ENCODE peak calls at places on chromosome 11, in six cellular contexts. One of them, this sample, is unnamed.

GRCh38 chr11:75733346-75734107 is 15.9 kb downstream of the MOGAT2 start:
- DNase-seq in K562: no peak
- DNase-seq in GM12878: no peak
- DNase-seq in H1: no peak
- DNase-seq in GM12892: no peak
- DNase-seq in HepG2: no peak
- DNase-seq in this sample: no peak

GRCh38 chr11:3345736-3346135 is 33.2 kb downstream of the ZNF195 start:
- DNase-seq in GM12878: no peak
- DNase-seq in H1: no peak
- DNase-seq in GM12892: no peak
- DNase-seq in K562: peak
- DNase-seq in HepG2: peak
- DNase-seq in this sample: no peak

GRCh38 chr11:45096636-45097035 is 49.8 kb upstream of the PRDM11 start:
- DNase-seq in H1: no peak
- DNase-seq in GM12878: no peak
- DNase-seq in HepG2: no peak
- DNase-seq in K562: no peak
- DNase-seq in GM12892: no peak
- DNase-seq in this sample: no peak

GRCh38 chr11:83235825-83236224 is 42.3 kb downstream of the ANKRD42 start:
- DNase-seq in GM12878: no peak
- DNase-seq in H1: no peak
- DNase-seq in K562: no peak
- DNase-seq in HepG2: no peak
- DNase-seq in GM12892: no peak
- DNase-seq in this sample: no peak

GRCh38 chr11:8477680-8478079 is 116.3 kb downstream of the STK33 start:
- DNase-seq in H1: no peak
- DNase-seq in K562: no peak
- DNase-seq in GM12892: no peak
- DNase-seq in GM12878: peak
- DNase-seq in HepG2: no peak
- DNase-seq in this sample: peak

GRCh38 chr11:36095716-36096115 is 151.9 kb downstream of the LDLRAD3 start:
- DNase-seq in H1: no peak
- DNase-seq in K562: no peak
- DNase-seq in HepG2: no peak
- DNase-seq in GM12878: no peak
- DNase-seq in GM12892: no peak
- DNase-seq in this sample: no peak

GRCh38 chr11:63839508-63840355 is 822 bp downstream of the MARK2 start:
- DNase-seq in HepG2: no peak
- DNase-seq in K562: peak
- DNase-seq in GM12892: no peak
- DNase-seq in GM12878: no peak
- DNase-seq in H1: no peak
- DNase-seq in this sample: no peak

GRCh38 chr11:41878158-41878557 is 418.7 kb upstream of the LRRC4C start:
- DNase-seq in K562: no peak
- DNase-seq in HepG2: no peak
- DNase-seq in H1: no peak
- DNase-seq in GM12878: no peak
- DNase-seq in GM12892: no peak
- DNase-seq in this sample: no peak

GRCh38 chr11:122863704-122864326 is 18.7 kb upstream of the JHY start:
- DNase-seq in GM12892: no peak
- DNase-seq in H1: no peak
- DNase-seq in HepG2: no peak
- DNase-seq in K562: peak
- DNase-seq in GM12878: no peak
- DNase-seq in this sample: no peak

GRCh38 chr11:10317776-10318526 is 13.1 kb downstream of the ADM start:
- DNase-seq in K562: no peak
- DNase-seq in GM12892: no peak
- DNase-seq in H1: no peak
- DNase-seq in GM12878: peak
- DNase-seq in HepG2: no peak
- DNase-seq in this sample: no peak

GRCh38 chr11:73218830-73219215 is 742 bp downstream of the P2RY2 start:
- DNase-seq in GM12892: no peak
- DNase-seq in H1: no peak
- DNase-seq in GM12878: no peak
- DNase-seq in K562: no peak
- DNase-seq in HepG2: no peak
- DNase-seq in this sample: no peak

GRCh38 chr11:37914859-37915258 is 1316.8 kb upstream of the RAG2 start:
- DNase-seq in GM12892: no peak
- DNase-seq in K562: no peak
- DNase-seq in H1: no peak
- DNase-seq in HepG2: no peak
- DNase-seq in GM12878: no peak
- DNase-seq in this sample: no peak

GRCh38 chr11:67507242-67507890 is 596 bp downstream of the CDK2AP2 start:
- DNase-seq in HepG2: no peak
- DNase-seq in H1: peak
- DNase-seq in K562: peak
- DNase-seq in GM12892: no peak
- DNase-seq in GM12878: no peak
- DNase-seq in this sample: no peak

GRCh38 chr11:60396790-60397189 is 531 bp downstream of the MS4A14 start:
- DNase-seq in GM12878: peak
- DNase-seq in K562: no peak
- DNase-seq in H1: no peak
- DNase-seq in HepG2: no peak
- DNase-seq in GM12892: no peak
- DNase-seq in this sample: no peak

GRCh38 chr11:86660011-86660595 is 12.3 kb downstream of the ME3 start:
- DNase-seq in GM12878: no peak
- DNase-seq in GM12892: no peak
- DNase-seq in H1: no peak
- DNase-seq in K562: no peak
- DNase-seq in HepG2: no peak
- DNase-seq in this sample: no peak

GRCh38 chr11:111520565-111520964 is 6.0 kb downstream of the HOATZ start:
- DNase-seq in GM12892: no peak
- DNase-seq in H1: no peak
- DNase-seq in HepG2: no peak
- DNase-seq in K562: no peak
- DNase-seq in GM12878: no peak
- DNase-seq in this sample: no peak

GRCh38 chr11:111538407-111539114 is 2.0 kb upstream of the LAYN start:
- DNase-seq in K562: no peak
- DNase-seq in HepG2: peak
- DNase-seq in GM12878: no peak
- DNase-seq in H1: no peak
- DNase-seq in GM12892: no peak
- DNase-seq in this sample: no peak

GRCh38 chr11:112617977-112618829 is 343.0 kb upstream of the NCAM1 start:
- DNase-seq in HepG2: no peak
- DNase-seq in GM12892: no peak
- DNase-seq in H1: no peak
- DNase-seq in K562: no peak
- DNase-seq in GM12878: no peak
- DNase-seq in this sample: no peak

GRCh38 chr11:96306933-96307747 is 35.9 kb downstream of the MAML2 start:
- DNase-seq in HepG2: peak
- DNase-seq in GM12878: no peak
- DNase-seq in K562: peak
- DNase-seq in H1: no peak
- DNase-seq in GM12892: no peak
- DNase-seq in this sample: no peak

GRCh38 chr11:32198053-32198452 is 107.2 kb downstream of the RCN1 start:
- DNase-seq in GM12892: no peak
- DNase-seq in H1: no peak
- DNase-seq in GM12878: no peak
- DNase-seq in HepG2: no peak
- DNase-seq in K562: no peak
- DNase-seq in this sample: no peak

GRCh38 chr11:3197044-3197715 is 21.4 kb downstream of the MRGPRG start:
- DNase-seq in H1: no peak
- DNase-seq in HepG2: no peak
- DNase-seq in GM12878: no peak
- DNase-seq in GM12892: no peak
- DNase-seq in K562: no peak
- DNase-seq in this sample: no peak

GRCh38 chr11:134483291-134483690 is 71.2 kb upstream of the B3GAT1 start:
- DNase-seq in GM12878: no peak
- DNase-seq in HepG2: no peak
- DNase-seq in K562: peak
- DNase-seq in GM12892: no peak
- DNase-seq in H1: no peak
- DNase-seq in this sample: no peak

DNA sequence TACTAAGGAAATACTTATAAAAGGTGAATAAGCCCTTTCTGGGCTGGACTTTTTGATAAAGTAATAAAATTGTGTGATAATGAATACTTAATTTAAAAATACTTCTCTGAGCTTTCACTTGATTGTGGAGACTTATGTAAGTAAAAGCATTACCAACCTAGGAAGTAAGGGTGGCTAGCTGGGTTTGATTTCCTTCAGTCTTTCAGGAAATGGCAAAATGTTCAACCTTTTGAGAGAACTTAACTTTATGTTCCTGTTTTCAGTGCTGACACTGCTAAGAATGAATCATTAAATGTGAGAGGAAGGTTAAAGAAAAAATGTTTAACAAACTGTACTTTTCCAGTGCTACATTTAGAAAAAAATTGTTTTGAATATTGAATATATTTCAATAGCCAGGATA is 900.3 kb downstream of the METTL15 start:
- DNase-seq in GM12878: no peak
- DNase-seq in HepG2: no peak
- DNase-seq in H1: no peak
- DNase-seq in GM12892: no peak
- DNase-seq in K562: no peak
- DNase-seq in this sample: no peak
- TF ChIP-seq TAF1 in GM12878: no peak
- TF ChIP-seq TAF1 in HepG2: no peak
- TF ChIP-seq TAF1 in H1: no peak
- TF ChIP-seq TAF1 in GM12892: no peak
- TF ChIP-seq TAF1 in K562: no peak
- TF ChIP-seq TAF1 in this sample: no peak

GRCh38 chr11:65981101-65981740 is 19.7 kb downstream of the SART1 start:
- DNase-seq in H1: no peak
- DNase-seq in GM12892: no peak
- DNase-seq in HepG2: no peak
- DNase-seq in GM12878: no peak
- DNase-seq in K562: no peak
- DNase-seq in this sample: no peak

GRCh38 chr11:65982824-65983588 is 19.0 kb downstream of the EIF1AD start:
- DNase-seq in K562: no peak
- DNase-seq in HepG2: no peak
- DNase-seq in H1: no peak
- DNase-seq in GM12892: no peak
- DNase-seq in GM12878: no peak
- DNase-seq in this sample: no peak

GRCh38 chr11:65983589-65983987 is 18.4 kb downstream of the EIF1AD start:
- DNase-seq in GM12878: no peak
- DNase-seq in GM12892: no peak
- DNase-seq in HepG2: no peak
- DNase-seq in H1: no peak
- DNase-seq in K562: no peak
- DNase-seq in this sample: no peak

GRCh38 chr11:65979261-65979759 is 17.8 kb downstream of the SART1 start:
- DNase-seq in H1: no peak
- DNase-seq in GM12892: no peak
- DNase-seq in HepG2: no peak
- DNase-seq in K562: no peak
- DNase-seq in GM12878: no peak
- DNase-seq in this sample: no peak

DNA sequence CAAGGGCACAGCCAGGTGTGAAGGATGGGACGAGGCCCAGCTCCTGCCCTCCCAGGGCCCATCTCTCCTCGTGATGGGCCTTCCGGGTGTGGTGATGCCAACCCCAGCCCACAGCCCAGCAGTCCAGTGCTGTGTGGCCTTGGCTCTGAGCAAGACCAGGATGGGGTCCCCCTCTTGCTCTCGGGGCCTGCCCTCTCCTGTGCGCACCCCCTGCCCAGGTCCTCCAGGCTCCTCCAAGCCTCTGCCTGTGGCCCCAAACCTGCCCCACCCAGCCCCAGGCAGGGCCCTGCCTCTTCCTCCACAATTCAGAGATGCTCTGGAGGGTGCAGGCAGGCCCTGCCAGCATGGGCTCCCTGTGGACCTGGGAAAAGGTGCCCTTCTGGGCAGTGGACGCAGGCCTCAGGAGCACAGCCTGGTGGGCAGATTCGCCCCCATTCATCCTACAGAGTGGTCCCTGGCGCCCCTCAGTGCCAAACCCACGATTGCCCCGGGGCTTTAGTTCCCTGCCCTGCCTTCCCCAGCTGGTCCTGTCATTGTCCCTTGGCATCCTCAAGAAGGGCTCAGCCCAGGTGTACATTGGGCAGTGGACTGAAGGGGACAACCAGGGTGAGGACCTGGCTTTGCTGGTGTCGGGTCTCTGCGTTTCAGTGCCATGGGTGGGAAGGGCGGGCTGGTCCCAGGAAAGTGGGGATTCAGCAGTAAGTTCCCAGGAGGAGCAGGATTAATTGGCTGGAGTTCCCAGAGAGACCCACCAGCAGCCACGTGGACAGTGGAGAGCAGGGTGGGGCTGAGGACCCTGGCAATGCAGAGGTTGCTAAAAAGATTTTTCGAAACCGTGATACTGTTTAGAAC is 19.8 kb downstream of the EIF1AD start:
- DNase-seq in GM12892: no peak
- DNase-seq in HepG2: no peak
- DNase-seq in K562: no peak
- DNase-seq in H1: no peak
- DNase-seq in GM12878: no peak
- DNase-seq in this sample: no peak
- TF ChIP-seq POLR2AphosphoS5 in GM12892: peak
- TF ChIP-seq POLR2AphosphoS5 in HepG2: no peak
- TF ChIP-seq POLR2AphosphoS5 in K562: no peak
- TF ChIP-seq POLR2AphosphoS5 in H1: no peak
- TF ChIP-seq POLR2AphosphoS5 in GM12878: no peak
- TF ChIP-seq POLR2AphosphoS5 in this sample: no peak

DNA sequence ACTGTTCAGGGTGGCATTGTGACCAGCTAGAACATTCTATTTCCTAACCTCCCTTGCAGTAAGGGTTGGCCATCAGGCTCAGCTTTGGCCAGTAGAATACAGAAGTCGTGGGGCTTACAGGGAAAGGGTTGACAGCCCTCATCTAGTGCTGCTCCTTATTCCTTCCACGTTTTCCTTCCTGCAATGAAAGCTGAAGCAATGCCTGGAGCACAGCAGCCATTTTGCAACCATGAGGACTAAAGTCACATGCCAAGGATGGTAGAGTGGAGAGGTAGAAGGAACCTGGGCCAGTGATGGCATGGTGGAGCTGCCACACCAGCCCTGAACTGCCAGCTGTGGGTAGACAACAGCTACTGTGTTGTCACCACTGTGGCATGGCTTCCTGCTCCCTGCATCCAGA is 28.9 kb upstream of the LINC01488 start:
- DNase-seq in K562: no peak
- DNase-seq in H1: no peak
- DNase-seq in HepG2: no peak
- DNase-seq in GM12892: no peak
- DNase-seq in GM12878: no peak
- DNase-seq in this sample: no peak
- TF ChIP-seq POLR2A in K562: no peak
- TF ChIP-seq POLR2A in H1: no peak
- TF ChIP-seq POLR2A in HepG2: no peak
- TF ChIP-seq POLR2A in GM12892: no peak
- TF ChIP-seq POLR2A in GM12878: no peak
- TF ChIP-seq POLR2A in this sample: no peak

GRCh38 chr11:130473795-130474377 is 25.4 kb downstream of the ADAMTS15 start:
- DNase-seq in HepG2: no peak
- DNase-seq in K562: no peak
- DNase-seq in GM12878: no peak
- DNase-seq in H1: no peak
- DNase-seq in GM12892: no peak
- DNase-seq in this sample: no peak
- TF ChIP-seq TAF1 in HepG2: no peak
- TF ChIP-seq TAF1 in K562: no peak
- TF ChIP-seq TAF1 in GM12878: no peak
- TF ChIP-seq TAF1 in H1: no peak
- TF ChIP-seq TAF1 in GM12892: no peak
- TF ChIP-seq TAF1 in this sample: no peak